ENCODE peak calls at places on chromosomes 13 and 19, in four cellular contexts. S is CD8-positive, alpha-beta memory T cell; W is SK-N-SH; L is psoas muscle. G is an unnamed sample. For H3K27me3 and H3K4me1, the result is how much of the 10 kb centered on the place peaks cover.

GRCh38 chr13:98221234-98221633 is 44.2 kb upstream of the RNF113B start:
- DNase-seq in W (no peak), L (no peak), S (no peak), G (no peak)

GRCh38 chr13:50511877-50512332 is 331.6 kb downstream of the DLEU7 start:
- DNase-seq in S (no peak), L (no peak), W (no peak), G (no peak)

GRCh38 chr19:29805026-29805925 is 6.5 kb upstream of the CCNE1 start:
- DNase-seq in S (no peak), L (peak), W (no peak), G (no peak)

GRCh38 chr19:14002571-14003278 is 3.4 kb downstream of the RFX1 start:
- DNase-seq in L (peak), W (no peak), S (peak), G (no peak)

GRCh38 chr13:21675095-21676007 is 4.5 kb downstream of the FGF9 start:
- DNase-seq in L (peak), W (peak), S (peak), G (no peak)

GRCh38 chr13:110298566-110299321 is 8.2 kb downstream of the COL4A1 start:
- DNase-seq in W (no peak), L (no peak), S (no peak), G (no peak)

GRCh38 chr19:57813919-57814504 is 701 bp downstream of the ZNF552 start:
- DNase-seq in W (no peak), L (no peak), S (no peak), G (no peak)

GRCh38 chr13:71359641-71360040 is 507.4 kb downstream of the DACH1 start:
- DNase-seq in W (no peak), L (no peak), S (no peak), G (no peak)

GRCh38 chr13:51995677-51996551 is 15.3 kb downstream of the ATP7B start:
- DNase-seq in W (no peak), S (no peak), L (no peak), G (no peak)

GRCh38 chr13:37486171-37486661 is 112.4 kb downstream of the POSTN start:
- DNase-seq in W (no peak), S (no peak), L (no peak), G (no peak)

GRCh38 chr13:46551410-46552301 is 1.3 kb upstream of the LRCH1 start:
- DNase-seq in S (peak), W (peak), L (peak), G (peak)

GRCh38 chr13:26476111-26476743 is 81.3 kb upstream of the WASF3 start:
- DNase-seq in L (peak), S (no peak), W (no peak), G (no peak)

GRCh38 chr19:43124360-43124759 is 41.9 kb upstream of the PSG2 start:
- DNase-seq in S (no peak), W (no peak), L (no peak), G (no peak)

GRCh38 chr19:32407004-32407992 is 1.7 kb downstream of the DPY19L3 start:
- DNase-seq in W (peak), L (peak), S (no peak), G (no peak)

GRCh38 chr19:30479231-30479630 is 107.0 kb downstream of the ZNF536 start:
- DNase-seq in S (no peak), W (peak), L (no peak), G (no peak)

GRCh38 chr19:52635786-52636570 is 2.2 kb downstream of the ZNF83 start:
- DNase-seq in W (no peak), S (no peak), L (no peak), G (no peak)

GRCh38 chr13:79490846-79491245 is 9.9 kb downstream of the NDFIP2 start:
- DNase-seq in L (no peak), W (no peak), S (no peak), G (no peak)
- H3K27me3 ChIP-seq in L (under half), W (under half), S (under half), G (under half)

DNA sequence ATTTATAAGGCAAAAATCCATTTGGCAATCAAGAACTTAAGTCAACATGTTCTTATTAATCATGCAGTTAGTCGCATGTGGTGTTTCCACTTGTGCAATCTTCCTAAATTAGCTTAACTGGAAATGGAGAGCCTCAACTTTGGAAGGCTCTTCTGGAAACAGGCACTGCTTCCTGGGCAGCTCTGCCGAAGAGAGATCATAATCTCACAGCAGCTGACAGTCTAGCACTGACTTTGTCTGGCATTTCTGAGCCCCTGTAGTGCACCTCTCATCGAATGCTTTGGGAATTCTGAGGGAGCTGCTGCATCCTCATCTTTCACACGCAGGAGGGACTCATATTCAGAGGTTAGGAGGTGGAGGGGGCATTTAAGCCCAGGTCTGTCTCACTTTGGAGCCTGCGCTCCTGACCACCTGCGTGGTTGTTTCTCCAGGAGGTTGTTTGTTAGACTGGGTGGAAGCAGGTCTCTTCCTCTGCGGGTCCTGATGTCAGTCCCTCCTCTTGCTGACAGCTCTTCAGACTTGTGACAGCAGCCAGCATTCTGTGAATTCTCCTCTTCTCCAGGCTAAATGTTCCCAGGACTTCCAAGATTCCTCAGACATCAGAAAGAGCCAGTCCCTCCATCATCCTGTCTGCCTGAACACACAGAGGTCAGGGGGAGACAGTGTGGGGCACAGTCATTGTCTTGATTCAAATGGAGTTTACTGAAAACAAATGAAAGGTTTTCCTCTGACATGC is 100.4 kb upstream of the GJB6 start:
- DNase-seq in W (no peak), S (no peak), L (peak), G (peak)
- H3K4me3 ChIP-seq in W (no peak), S (no peak), L (no peak), G (no peak)

DNA sequence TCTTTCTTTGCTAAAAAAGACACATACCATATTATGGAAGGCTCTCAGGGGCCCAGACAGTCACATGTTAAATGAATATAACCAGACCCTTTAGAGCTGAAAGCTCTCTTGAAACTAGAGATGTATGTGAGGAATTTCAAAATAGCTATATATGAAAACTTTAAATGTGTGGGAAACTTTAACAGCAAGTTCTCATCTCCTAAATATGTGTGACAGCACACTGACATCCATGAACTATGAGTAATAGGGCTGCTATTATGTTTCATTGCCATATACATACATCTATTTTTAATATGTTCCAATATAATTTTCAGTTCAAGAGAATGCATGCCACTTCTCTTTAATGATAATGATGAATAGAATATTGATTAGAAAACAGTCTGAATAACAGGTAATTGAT is 509.5 kb downstream of the GPC6 start:
- DNase-seq in W (no peak), S (no peak), L (no peak), G (no peak)
- H3K4me1 ChIP-seq in W (under half), S (under half), L (under half), G (under half)

DNA sequence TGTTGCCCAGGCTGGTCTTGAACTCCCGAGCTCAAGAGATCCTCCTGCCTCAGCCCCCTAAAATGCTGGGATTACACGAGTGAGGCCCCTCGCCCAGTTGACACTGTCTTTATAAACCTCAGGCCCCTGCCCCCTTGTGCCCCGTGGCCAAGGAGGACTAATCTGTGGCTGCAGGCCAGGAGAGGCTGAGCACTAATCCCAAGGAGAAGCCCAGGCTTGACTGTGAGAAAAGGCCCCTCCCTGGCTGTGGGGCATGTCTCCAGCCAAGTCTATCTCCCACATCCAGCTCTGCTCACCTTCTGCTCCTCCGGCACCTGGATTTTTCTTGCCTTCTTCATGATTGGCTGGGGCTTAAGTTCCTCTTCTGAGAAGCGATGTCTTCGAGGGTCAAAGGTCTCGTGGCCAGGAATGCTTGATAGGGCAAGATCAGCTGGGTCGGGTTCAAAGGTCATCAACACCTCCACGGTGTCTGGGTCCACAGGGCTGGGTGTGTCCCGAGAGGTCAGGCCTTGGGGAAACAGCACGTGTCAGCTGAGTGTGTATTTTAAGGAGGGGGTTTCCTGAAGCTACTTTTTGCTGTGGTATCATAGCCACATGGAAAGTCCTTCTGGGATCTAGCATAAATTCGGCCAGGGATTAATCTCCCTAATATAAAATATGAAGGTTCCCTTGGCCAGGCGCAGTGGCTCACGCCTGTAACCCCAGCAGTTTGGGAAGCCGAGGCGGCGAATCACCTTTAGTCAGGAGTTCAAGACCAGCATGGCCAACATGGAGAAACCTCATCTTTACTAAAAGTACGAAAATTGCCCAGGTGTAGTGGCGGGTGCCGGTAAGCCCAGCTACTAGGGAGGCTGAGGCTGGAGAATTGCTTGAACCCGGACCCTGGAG is 3.8 kb downstream of the DBP start:
- DNase-seq in W (no peak), S (no peak), L (no peak), G (no peak)
- H3K27me3 ChIP-seq in W (under half), S (under half), L (under half), G (under half)

DNA sequence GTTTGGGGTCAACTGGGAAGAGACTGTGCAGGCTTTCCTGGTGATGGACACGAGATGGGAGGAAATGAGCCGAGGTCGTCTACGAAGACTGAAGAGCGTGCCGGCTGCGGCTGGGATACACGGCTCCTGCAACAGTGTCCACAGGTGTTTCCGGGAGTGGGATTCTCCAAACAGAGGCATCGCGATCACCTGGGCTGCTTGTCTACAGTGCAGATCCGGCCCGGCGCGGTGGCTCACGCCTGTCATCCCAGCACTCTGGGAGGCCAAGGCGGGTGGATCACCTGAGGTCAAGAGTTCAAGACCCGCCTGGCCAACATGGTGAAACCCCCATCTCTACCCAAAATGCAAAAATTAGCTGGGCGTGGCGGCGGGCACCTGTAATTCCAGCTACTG is 11.6 kb upstream of the SLC39A3 start:
- DNase-seq in W (no peak), L (no peak), S (no peak), G (no peak)
- H3K4me3 ChIP-seq in W (no peak), L (no peak), S (no peak), G (no peak)